ENCODE peak calls at places on chromosomes 5 and 9, in five cellular contexts. V, D, P, E and M are unnamed samples.

GRCh38 chr5:154784856-154785255 is 29.7 kb downstream of the LARP1 start:
- DNase-seq in D (no peak), V (no peak), E (no peak), P (no peak), M (no peak)

GRCh38 chr5:170553218-170553617 is 49.4 kb downstream of the KCNIP1 start:
- DNase-seq in V (no peak), P (no peak), E (no peak), D (no peak), M (no peak)

GRCh38 chr5:38121420-38121819 is 136.9 kb upstream of the EGFLAM start:
- DNase-seq in P (no peak), V (no peak), E (no peak), D (no peak), M (no peak)

GRCh38 chr5:116553366-116553765 is 21.3 kb downstream of the SEMA6A start:
- DNase-seq in D (no peak), V (no peak), E (no peak), P (no peak), M (no peak)

GRCh38 chr9:70535546-70536323 is 121.3 kb upstream of the KLF9 start:
- DNase-seq in D (no peak), V (no peak), E (no peak), P (no peak), M (no peak)

GRCh38 chr9:122904466-122904822 is 715 bp downstream of the RC3H2 start:
- DNase-seq in E (peak), V (peak), D (no peak), P (peak), M (no peak)

GRCh38 chr5:150376799-150377771 is 19.6 kb downstream of the TCOF1 start:
- DNase-seq in V (no peak), D (no peak), E (no peak), P (no peak), M (no peak)

GRCh38 chr9:2726620-2727335 is 9.5 kb downstream of the KCNV2 start:
- DNase-seq in V (no peak), P (no peak), E (no peak), D (no peak), M (no peak)

GRCh38 chr9:91433180-91433579 is 9.5 kb upstream of the NFIL3 start:
- DNase-seq in P (no peak), E (no peak), D (no peak), V (no peak), M (no peak)

GRCh38 chr5:163410505-163410904 is 26.9 kb upstream of the CCNG1 start:
- DNase-seq in E (no peak), D (no peak), V (no peak), P (no peak), M (no peak)

GRCh38 chr5:65855758-65856157 is 70.6 kb upstream of the ERBIN start:
- DNase-seq in V (no peak), D (no peak), E (no peak), P (no peak), M (no peak)

GRCh38 chr5:173123416-173123815 is 20.9 kb upstream of the BNIP1 start:
- DNase-seq in D (no peak), E (no peak), P (no peak), V (no peak), M (peak)

GRCh38 chr5:144361406-144361805 is 190.7 kb downstream of the KCTD16 start:
- DNase-seq in V (no peak), D (no peak), P (no peak), E (no peak), M (no peak)

GRCh38 chr9:99556998-99557397 is 264.7 kb upstream of the NR4A3 start:
- DNase-seq in D (no peak), V (no peak), E (no peak), P (no peak), M (no peak)

GRCh38 chr5:97854871-97855762 is 672.1 kb upstream of the RIOK2 start:
- DNase-seq in E (no peak), P (no peak), V (no peak), D (peak), M (no peak)

GRCh38 chr9:95502248-95502647 is 14.5 kb downstream of the PTCH1 start:
- DNase-seq in E (no peak), P (no peak), D (no peak), V (no peak), M (no peak)

GRCh38 chr5:132434813-132435286 is 55.7 kb downstream of the IRF1 start:
- DNase-seq in P (no peak), E (no peak), V (peak), D (no peak), M (no peak)

GRCh38 chr5:149271717-149272558 is at the start of gene AFAP1L1:
- DNase-seq in E (peak), D (no peak), V (peak), P (peak), M (peak)

GRCh38 chr9:133656211-133657119 is 20.3 kb downstream of the DBH start:
- DNase-seq in E (no peak), P (no peak), V (no peak), D (no peak), M (no peak)

GRCh38 chr9:99371376-99371775 is 149.3 kb downstream of the SEC61B start:
- DNase-seq in E (no peak), V (no peak), D (no peak), P (no peak), M (no peak)

GRCh38 chr9:130235558-130236435 is 29.8 kb upstream of the HMCN2 start:
- DNase-seq in P (peak), D (no peak), V (peak), E (no peak), M (peak)
- TF ChIP-seq EP300 in P (no peak), D (peak), V (no peak), E (no peak), M (no peak)

GRCh38 chr5:131209175-131209505 is 38.4 kb downstream of the LYRM7 start:
- DNase-seq in P (no peak), V (no peak), E (no peak), D (no peak), M (no peak)

GRCh38 chr5:131206772-131207171 is 36.0 kb downstream of the LYRM7 start:
- DNase-seq in V (no peak), P (no peak), E (no peak), D (no peak), M (no peak)

GRCh38 chr5:131212471-131213021 is 41.8 kb downstream of the LYRM7 start:
- DNase-seq in P (no peak), D (no peak), V (no peak), E (no peak), M (no peak)

GRCh38 chr5:131211669-131212068 is 40.9 kb downstream of the LYRM7 start:
- DNase-seq in E (no peak), D (no peak), V (no peak), P (no peak), M (no peak)

DNA sequence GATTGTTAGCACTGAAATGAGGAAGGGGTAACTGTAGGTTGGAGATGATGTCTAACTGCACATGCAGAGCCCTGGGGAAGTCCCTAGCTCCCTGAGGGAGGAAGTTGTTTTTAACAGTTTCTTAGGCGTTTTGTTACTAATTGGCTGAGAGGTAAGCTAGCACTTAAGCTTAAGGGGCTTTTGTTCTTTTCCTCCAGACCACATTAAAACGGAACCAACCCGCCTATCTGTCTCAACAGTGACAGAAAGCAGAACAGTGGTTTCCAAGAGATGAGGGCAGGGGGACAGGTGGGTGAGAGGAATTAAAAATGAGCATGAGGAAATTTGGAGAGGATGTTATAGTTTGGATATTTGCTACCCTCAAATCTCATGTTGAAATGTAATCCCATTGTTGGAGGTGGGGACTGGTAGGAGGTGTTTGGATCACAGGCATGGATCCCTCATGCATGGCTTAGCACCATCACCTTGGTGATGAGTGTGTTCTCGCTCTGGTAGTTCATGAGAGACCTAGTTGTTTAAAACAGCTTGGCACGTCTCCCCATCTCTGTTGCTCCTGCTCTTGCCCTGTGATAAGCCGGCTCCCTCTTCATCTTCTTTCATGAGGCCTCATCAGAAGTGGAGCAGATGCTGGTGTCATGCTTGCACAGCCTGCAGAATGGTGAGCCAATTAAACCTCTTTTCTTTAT is 38.9 kb downstream of the LYRM7 start:
- DNase-seq in D (no peak), P (peak), V (no peak), E (no peak), M (no peak)
- TF ChIP-seq EP300 in D (no peak), P (no peak), V (no peak), E (no peak), M (no peak)

DNA sequence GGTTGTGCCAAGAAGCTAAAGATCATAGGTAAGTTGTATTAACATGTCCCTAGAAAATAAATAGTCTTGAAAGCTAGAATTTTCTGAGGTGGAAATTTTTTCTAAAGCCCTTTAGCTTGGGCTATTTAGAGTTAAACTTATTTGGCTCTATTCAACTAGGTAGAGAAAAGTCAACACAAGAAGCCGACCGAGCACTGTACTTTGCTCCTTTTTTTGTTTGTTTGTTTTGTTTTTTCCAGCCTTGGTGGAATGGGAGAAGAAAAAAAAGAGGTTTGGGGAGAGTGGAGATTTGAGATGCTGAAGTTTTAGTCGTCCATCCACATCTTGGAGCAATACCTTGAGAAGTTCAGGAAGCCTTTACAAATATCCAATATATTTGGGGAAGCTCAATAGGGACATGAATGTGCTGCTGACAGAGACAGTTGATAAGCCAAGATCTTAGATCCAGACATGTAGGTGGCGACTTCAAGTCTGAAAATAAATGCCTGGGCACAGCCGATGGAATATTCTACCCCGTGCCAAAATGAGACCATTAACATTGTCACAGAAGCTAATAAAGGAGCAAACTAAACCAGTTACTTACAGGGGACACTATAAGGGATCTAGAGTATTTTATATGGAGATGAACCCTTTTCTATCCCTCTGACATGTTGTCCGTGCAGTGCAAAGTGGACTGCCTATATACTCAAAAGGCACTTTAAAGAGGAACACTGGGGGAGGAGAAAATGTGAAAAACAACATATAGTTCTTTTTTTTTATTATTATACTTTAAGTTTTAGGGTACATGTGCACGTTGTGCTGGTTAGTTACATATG is 466.1 kb downstream of the PTPRD start:
- DNase-seq in V (no peak), P (no peak), D (no peak), E (no peak), M (no peak)
- TF ChIP-seq EP300 in V (no peak), P (no peak), D (no peak), E (no peak), M (no peak)

GRCh38 chr9:124291801-124292396 is 34.1 kb downstream of the NEK6 start:
- DNase-seq in E (no peak), D (no peak), P (peak), V (no peak), M (no peak)
- TF ChIP-seq EP300 in E (no peak), D (no peak), P (no peak), V (no peak), M (no peak)

GRCh38 chr5:102910240-102911226 is 155.4 kb downstream of the PAM start:
- DNase-seq in V (no peak), D (no peak), E (no peak), P (no peak), M (no peak)
- TF ChIP-seq EP300 in V (no peak), D (no peak), E (no peak), P (no peak), M (no peak)